ENCODE peak calls at places on chromosomes 3 and 15, in ten cellular contexts. R, C, E, W, L, B, X, P, Y and G are unnamed samples.

GRCh38 chr15:63772531-63772930 is 61.2 kb downstream of the HERC1 start:
- DNase-seq in E (no peak), B (no peak), Y (no peak), W (no peak), R (no peak), C (no peak), X (no peak), P (no peak), L (no peak), G (peak)

GRCh38 chr3:134376786-134377431 is 2.7 kb upstream of the AMOTL2 start:
- DNase-seq in X (no peak), L (no peak), P (no peak), E (no peak), B (no peak), Y (no peak), C (no peak), W (no peak), R (peak), G (no peak)

GRCh38 chr3:95721938-95722337 is 1092.5 kb upstream of the EPHA6 start:
- DNase-seq in L (no peak), W (no peak), X (no peak), B (no peak), Y (no peak), C (no peak), P (peak), E (no peak), R (no peak), G (no peak)

GRCh38 chr3:129608087-129608935 is 1.8 kb upstream of the PLXND1 start:
- DNase-seq in R (no peak), E (no peak), X (no peak), P (no peak), W (no peak), Y (no peak), C (no peak), L (peak), B (peak), G (peak)

GRCh38 chr3:14590594-14590993 is 50.5 kb upstream of the GRIP2 start:
- DNase-seq in B (no peak), L (no peak), P (no peak), E (no peak), W (no peak), R (no peak), X (no peak), Y (no peak), C (no peak), G (no peak)

GRCh38 chr3:13480340-13481318 is 523 bp downstream of the HDAC11 start:
- DNase-seq in E (no peak), C (peak), W (peak), X (no peak), L (peak), Y (peak), R (no peak), B (peak), P (peak), G (no peak)

GRCh38 chr3:171718493-171719205 is 91.6 kb downstream of the PLD1 start:
- DNase-seq in B (no peak), C (no peak), X (no peak), E (no peak), P (no peak), Y (no peak), R (no peak), L (no peak), W (no peak), G (no peak)

GRCh38 chr15:41581110-41581509 is 22.1 kb downstream of the TYRO3 start:
- DNase-seq in L (no peak), R (no peak), P (peak), E (no peak), Y (no peak), X (no peak), W (no peak), C (no peak), B (peak), G (no peak)

GRCh38 chr3:66418432-66419052 is 82.3 kb downstream of the LRIG1 start:
- DNase-seq in X (peak), B (no peak), C (no peak), Y (no peak), P (no peak), E (no peak), R (no peak), L (no peak), W (no peak), G (no peak)

GRCh38 chr15:53962646-53963561 is 15.3 kb upstream of the UNC13C start:
- DNase-seq in W (no peak), R (no peak), C (peak), P (peak), E (no peak), L (no peak), Y (peak), B (peak), X (no peak), G (no peak)

GRCh38 chr3:43055806-43056770 is 49.8 kb downstream of the POMGNT2 start:
- DNase-seq in B (no peak), W (peak), X (no peak), P (no peak), L (no peak), E (no peak), C (no peak), R (peak), Y (no peak), G (no peak)

GRCh38 chr3:184636774-184637316 is 75.0 kb downstream of the MAGEF1 start:
- DNase-seq in L (peak), Y (peak), W (peak), P (no peak), R (no peak), B (peak), X (no peak), C (no peak), E (peak), G (peak)

GRCh38 chr3:194205675-194206133 is 69.8 kb downstream of the HES1 start:
- DNase-seq in Y (peak), C (peak), E (no peak), X (peak), W (no peak), L (no peak), B (no peak), R (no peak), P (no peak), G (no peak)

GRCh38 chr3:67362686-67363085 is 291.7 kb downstream of the SUCLG2 start:
- DNase-seq in W (peak), P (no peak), Y (peak), R (no peak), B (no peak), E (no peak), X (peak), L (peak), C (no peak), G (no peak)

GRCh38 chr15:50438251-50438650 is 14.0 kb downstream of the USP8 start:
- DNase-seq in X (no peak), L (no peak), C (no peak), W (no peak), B (no peak), Y (no peak), R (no peak), E (no peak), P (no peak), G (no peak)